ENCODE peak calls at places on chromosome 3, in four cellular contexts. S, Z, W and G are unnamed samples.

GRCh38 chr3:99669879-99670555 is 31.6 kb downstream of the COL8A1 start:
- DNase-seq in W (no peak), Z (no peak), S (no peak), G (no peak)

GRCh38 chr3:10707089-10707983 is 108.7 kb upstream of the SLC6A11 start:
- DNase-seq in S (no peak), W (no peak), Z (no peak), G (no peak)

GRCh38 chr3:55698826-55699225 is 211.7 kb upstream of the WNT5A start:
- DNase-seq in W (no peak), Z (no peak), S (no peak), G (no peak)

GRCh38 chr3:197007296-197007940 is 22.2 kb downstream of the MELTF start:
- DNase-seq in S (no peak), W (no peak), Z (no peak), G (no peak)

GRCh38 chr3:149879872-149880271 is 66.9 kb downstream of the RNF13 start:
- DNase-seq in Z (peak; percentile 46), W (no peak), S (peak; percentile 18), G (peak; percentile 62)

GRCh38 chr3:191170097-191170496 is 28.9 kb upstream of the OSTN start:
- DNase-seq in Z (no peak), S (no peak), W (no peak), G (no peak)

GRCh38 chr3:16319307-16319706 is 54.3 kb downstream of the OXNAD1 start:
- DNase-seq in W (peak; percentile 80), Z (no peak), S (peak; percentile 78), G (no peak)

GRCh38 chr3:164417955-164418354 is 660.3 kb downstream of the SI start:
- DNase-seq in S (no peak), W (no peak), Z (no peak), G (no peak)

GRCh38 chr3:13474776-13475303 is 5.3 kb upstream of the HDAC11 start:
- DNase-seq in W (no peak), S (no peak), Z (no peak), G (no peak)